ENCODE peak calls at places on chromosomes 13 and 19, in six cellular contexts. One of them, this sample, is unnamed.

GRCh38 chr19:33758541-33759013 is 38.1 kb upstream of the KCTD15 start:
- DNase-seq in keratinocyte: no peak
- DNase-seq in OCI-LY7: no peak
- DNase-seq in hepatocyte: no peak
- DNase-seq in PC-9: peak
- DNase-seq in mesendoderm: no peak
- DNase-seq in this sample: no peak

GRCh38 chr19:35211545-35212230 is 16.9 kb downstream of the FAM187B start:
- DNase-seq in keratinocyte: no peak
- DNase-seq in OCI-LY7: peak
- DNase-seq in hepatocyte: no peak
- DNase-seq in PC-9: no peak
- DNase-seq in mesendoderm: no peak
- DNase-seq in this sample: no peak

GRCh38 chr13:104740616-104741222 is 1674.5 kb upstream of the SLC10A2 start:
- DNase-seq in keratinocyte: no peak
- DNase-seq in OCI-LY7: no peak
- DNase-seq in hepatocyte: no peak
- DNase-seq in PC-9: no peak
- DNase-seq in mesendoderm: no peak
- DNase-seq in this sample: no peak

GRCh38 chr19:42246143-42246868 is 3.9 kb upstream of the GSK3A start:
- DNase-seq in keratinocyte: no peak
- DNase-seq in OCI-LY7: no peak
- DNase-seq in hepatocyte: peak
- DNase-seq in PC-9: no peak
- DNase-seq in mesendoderm: peak
- DNase-seq in this sample: peak

GRCh38 chr13:37531054-37531453 is 67.5 kb downstream of the POSTN start:
- DNase-seq in keratinocyte: no peak
- DNase-seq in OCI-LY7: no peak
- DNase-seq in hepatocyte: no peak
- DNase-seq in PC-9: peak
- DNase-seq in mesendoderm: no peak
- DNase-seq in this sample: no peak

GRCh38 chr19:43564800-43565199 is 10.5 kb downstream of the XRCC1 start:
- DNase-seq in keratinocyte: no peak
- DNase-seq in OCI-LY7: no peak
- DNase-seq in hepatocyte: no peak
- DNase-seq in PC-9: no peak
- DNase-seq in mesendoderm: no peak
- DNase-seq in this sample: no peak

GRCh38 chr13:80040977-80041310 is 300.0 kb downstream of the SPRY2 start:
- DNase-seq in keratinocyte: no peak
- DNase-seq in OCI-LY7: no peak
- DNase-seq in hepatocyte: no peak
- DNase-seq in PC-9: no peak
- DNase-seq in mesendoderm: no peak
- DNase-seq in this sample: no peak

GRCh38 chr19:4064073-4064550 is 2.6 kb downstream of the ZBTB7A start:
- DNase-seq in keratinocyte: no peak
- DNase-seq in OCI-LY7: no peak
- DNase-seq in hepatocyte: peak
- DNase-seq in PC-9: no peak
- DNase-seq in mesendoderm: no peak
- DNase-seq in this sample: no peak

GRCh38 chr19:41871573-41872383 is 5.3 kb upstream of the CD79A start:
- DNase-seq in keratinocyte: no peak
- DNase-seq in OCI-LY7: peak
- DNase-seq in hepatocyte: no peak
- DNase-seq in PC-9: peak
- DNase-seq in mesendoderm: peak
- DNase-seq in this sample: peak

GRCh38 chr19:51026554-51026831 is at the start of gene KLK11:
- DNase-seq in keratinocyte: no peak
- DNase-seq in OCI-LY7: no peak
- DNase-seq in hepatocyte: no peak
- DNase-seq in PC-9: peak
- DNase-seq in mesendoderm: no peak
- DNase-seq in this sample: no peak

GRCh38 chr13:29402168-29402621 is 193.3 kb downstream of the SLC7A1 start:
- DNase-seq in keratinocyte: no peak
- DNase-seq in OCI-LY7: no peak
- DNase-seq in hepatocyte: peak
- DNase-seq in PC-9: no peak
- DNase-seq in mesendoderm: no peak
- DNase-seq in this sample: no peak

GRCh38 chr13:27403252-27403678 is 21.2 kb upstream of the GTF3A start:
- DNase-seq in keratinocyte: no peak
- DNase-seq in OCI-LY7: no peak
- DNase-seq in hepatocyte: peak
- DNase-seq in PC-9: no peak
- DNase-seq in mesendoderm: peak
- DNase-seq in this sample: peak

GRCh38 chr19:48872884-48873475 is 759 bp downstream of the PPP1R15A start:
- DNase-seq in keratinocyte: peak
- DNase-seq in OCI-LY7: peak
- DNase-seq in hepatocyte: peak
- DNase-seq in PC-9: peak
- DNase-seq in mesendoderm: peak
- DNase-seq in this sample: peak

GRCh38 chr19:32421589-32422361 is 16.2 kb downstream of the DPY19L3 start:
- DNase-seq in keratinocyte: no peak
- DNase-seq in OCI-LY7: peak
- DNase-seq in hepatocyte: no peak
- DNase-seq in PC-9: no peak
- DNase-seq in mesendoderm: no peak
- DNase-seq in this sample: no peak

GRCh38 chr19:11323601-11324078 is 15.8 kb downstream of the RAB3D start:
- DNase-seq in keratinocyte: no peak
- DNase-seq in OCI-LY7: no peak
- DNase-seq in hepatocyte: no peak
- DNase-seq in PC-9: peak
- DNase-seq in mesendoderm: no peak
- DNase-seq in this sample: peak

GRCh38 chr13:48220592-48221300 is 12.3 kb upstream of the ITM2B start:
- DNase-seq in keratinocyte: no peak
- DNase-seq in OCI-LY7: no peak
- DNase-seq in hepatocyte: no peak
- DNase-seq in PC-9: no peak
- DNase-seq in mesendoderm: no peak
- DNase-seq in this sample: no peak

GRCh38 chr13:67353891-67354459 is 123.8 kb upstream of the PCDH9 start:
- DNase-seq in keratinocyte: no peak
- DNase-seq in OCI-LY7: no peak
- DNase-seq in hepatocyte: no peak
- DNase-seq in PC-9: no peak
- DNase-seq in mesendoderm: no peak
- DNase-seq in this sample: no peak

GRCh38 chr13:46124967-46125933 is 20.4 kb upstream of the CPB2 start:
- DNase-seq in keratinocyte: no peak
- DNase-seq in OCI-LY7: no peak
- DNase-seq in hepatocyte: no peak
- DNase-seq in PC-9: no peak
- DNase-seq in mesendoderm: no peak
- DNase-seq in this sample: no peak

GRCh38 chr13:35964764-35965163 is 166.4 kb downstream of the DCLK1 start:
- DNase-seq in keratinocyte: no peak
- DNase-seq in OCI-LY7: no peak
- DNase-seq in hepatocyte: peak
- DNase-seq in PC-9: no peak
- DNase-seq in mesendoderm: no peak
- DNase-seq in this sample: no peak

GRCh38 chr19:5345895-5346386 is 5.3 kb upstream of the PTPRS start:
- DNase-seq in keratinocyte: peak
- DNase-seq in OCI-LY7: no peak
- DNase-seq in hepatocyte: no peak
- DNase-seq in PC-9: peak
- DNase-seq in mesendoderm: peak
- DNase-seq in this sample: no peak

GRCh38 chr13:37695200-37695599 is 96.6 kb upstream of the POSTN start:
- DNase-seq in keratinocyte: no peak
- DNase-seq in OCI-LY7: no peak
- DNase-seq in hepatocyte: no peak
- DNase-seq in PC-9: no peak
- DNase-seq in mesendoderm: peak
- DNase-seq in this sample: no peak

GRCh38 chr19:38538386-38538785 is 79.4 kb downstream of the MAP4K1 start:
- DNase-seq in keratinocyte: no peak
- DNase-seq in OCI-LY7: no peak
- DNase-seq in hepatocyte: no peak
- DNase-seq in PC-9: no peak
- DNase-seq in mesendoderm: no peak
- DNase-seq in this sample: no peak

GRCh38 chr19:2551172-2551863 is 75.4 kb downstream of the GADD45B start:
- DNase-seq in keratinocyte: no peak
- DNase-seq in OCI-LY7: no peak
- DNase-seq in hepatocyte: no peak
- DNase-seq in PC-9: no peak
- DNase-seq in mesendoderm: no peak
- DNase-seq in this sample: no peak

GRCh38 chr19:2552859-2553258 is 76.9 kb downstream of the GADD45B start:
- DNase-seq in keratinocyte: no peak
- DNase-seq in OCI-LY7: peak
- DNase-seq in hepatocyte: no peak
- DNase-seq in PC-9: no peak
- DNase-seq in mesendoderm: peak
- DNase-seq in this sample: no peak

GRCh38 chr19:2553510-2553909 is 77.6 kb downstream of the GADD45B start:
- DNase-seq in keratinocyte: no peak
- DNase-seq in OCI-LY7: no peak
- DNase-seq in hepatocyte: no peak
- DNase-seq in PC-9: no peak
- DNase-seq in mesendoderm: no peak
- DNase-seq in this sample: no peak

GRCh38 chr19:2550431-2551171 is 74.7 kb downstream of the GADD45B start:
- DNase-seq in keratinocyte: no peak
- DNase-seq in OCI-LY7: no peak
- DNase-seq in hepatocyte: no peak
- DNase-seq in PC-9: no peak
- DNase-seq in mesendoderm: peak
- DNase-seq in this sample: peak

GRCh38 chr19:2551864-2552185 is 75.9 kb downstream of the GADD45B start:
- DNase-seq in keratinocyte: no peak
- DNase-seq in OCI-LY7: no peak
- DNase-seq in hepatocyte: no peak
- DNase-seq in PC-9: no peak
- DNase-seq in mesendoderm: no peak
- DNase-seq in this sample: no peak
- H3K4me2 ChIP-seq in keratinocyte: no peak
- H3K4me2 ChIP-seq in OCI-LY7: no peak
- H3K4me2 ChIP-seq in hepatocyte: no peak
- H3K4me2 ChIP-seq in PC-9: no peak
- H3K4me2 ChIP-seq in mesendoderm: no peak
- H3K4me2 ChIP-seq in this sample: no peak

GRCh38 chr19:1932395-1932794 is 8.6 kb upstream of the CSNK1G2 start:
- DNase-seq in keratinocyte: no peak
- DNase-seq in OCI-LY7: no peak
- DNase-seq in hepatocyte: no peak
- DNase-seq in PC-9: no peak
- DNase-seq in mesendoderm: no peak
- DNase-seq in this sample: no peak

GRCh38 chr19:1931445-1931844 is 9.5 kb upstream of the CSNK1G2 start:
- DNase-seq in keratinocyte: no peak
- DNase-seq in OCI-LY7: no peak
- DNase-seq in hepatocyte: no peak
- DNase-seq in PC-9: no peak
- DNase-seq in mesendoderm: no peak
- DNase-seq in this sample: no peak

GRCh38 chr19:1933942-1934341 is 7.0 kb upstream of the CSNK1G2 start:
- DNase-seq in keratinocyte: no peak
- DNase-seq in OCI-LY7: no peak
- DNase-seq in hepatocyte: no peak
- DNase-seq in PC-9: no peak
- DNase-seq in mesendoderm: no peak
- DNase-seq in this sample: no peak

GRCh38 chr19:1935484-1936208 is 5.3 kb upstream of the CSNK1G2 start:
- DNase-seq in keratinocyte: no peak
- DNase-seq in OCI-LY7: peak
- DNase-seq in hepatocyte: no peak
- DNase-seq in PC-9: peak
- DNase-seq in mesendoderm: peak
- DNase-seq in this sample: peak

GRCh38 chr19:1933245-1933644 is 7.7 kb upstream of the CSNK1G2 start:
- DNase-seq in keratinocyte: no peak
- DNase-seq in OCI-LY7: no peak
- DNase-seq in hepatocyte: no peak
- DNase-seq in PC-9: no peak
- DNase-seq in mesendoderm: no peak
- DNase-seq in this sample: no peak
- H3K4me2 ChIP-seq in keratinocyte: no peak
- H3K4me2 ChIP-seq in OCI-LY7: no peak
- H3K4me2 ChIP-seq in hepatocyte: no peak
- H3K4me2 ChIP-seq in PC-9: no peak
- H3K4me2 ChIP-seq in mesendoderm: no peak
- H3K4me2 ChIP-seq in this sample: no peak

DNA sequence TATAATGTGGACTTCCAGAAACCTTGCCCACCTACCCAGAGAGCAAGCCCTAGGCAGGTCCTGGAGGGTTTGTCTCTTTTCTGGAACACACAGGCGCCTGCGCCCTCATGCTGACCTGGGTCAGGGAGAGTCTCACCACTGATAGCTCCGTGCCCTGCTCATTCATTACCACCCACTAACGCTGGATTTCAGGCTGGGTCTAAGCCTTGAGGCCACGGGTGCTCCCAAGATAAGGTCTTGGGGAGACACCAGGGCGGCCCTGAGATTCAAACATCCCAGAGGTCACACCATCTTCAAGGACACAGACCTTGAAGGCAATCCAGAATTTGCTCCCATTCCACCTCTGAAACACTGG is 5.1 kb downstream of the S1PR2 start:
- DNase-seq in keratinocyte: no peak
- DNase-seq in OCI-LY7: no peak
- DNase-seq in hepatocyte: no peak
- DNase-seq in PC-9: peak
- DNase-seq in mesendoderm: no peak
- DNase-seq in this sample: no peak
- H3K4me2 ChIP-seq in keratinocyte: no peak
- H3K4me2 ChIP-seq in OCI-LY7: peak
- H3K4me2 ChIP-seq in hepatocyte: peak
- H3K4me2 ChIP-seq in PC-9: no peak
- H3K4me2 ChIP-seq in mesendoderm: no peak
- H3K4me2 ChIP-seq in this sample: no peak

GRCh38 chr19:852136-853013 is at the start of gene ELANE:
- DNase-seq in keratinocyte: no peak
- DNase-seq in OCI-LY7: no peak
- DNase-seq in hepatocyte: peak
- DNase-seq in PC-9: no peak
- DNase-seq in mesendoderm: no peak
- DNase-seq in this sample: no peak

GRCh38 chr19:853014-853553 is 981 bp downstream of the ELANE start:
- DNase-seq in keratinocyte: no peak
- DNase-seq in OCI-LY7: no peak
- DNase-seq in hepatocyte: no peak
- DNase-seq in PC-9: no peak
- DNase-seq in mesendoderm: no peak
- DNase-seq in this sample: no peak

GRCh38 chr19:848457-848921 is 3.6 kb upstream of the ELANE start:
- DNase-seq in keratinocyte: no peak
- DNase-seq in OCI-LY7: no peak
- DNase-seq in hepatocyte: no peak
- DNase-seq in PC-9: no peak
- DNase-seq in mesendoderm: no peak
- DNase-seq in this sample: no peak

GRCh38 chr19:850221-850978 is 1.7 kb upstream of the ELANE start:
- DNase-seq in keratinocyte: no peak
- DNase-seq in OCI-LY7: no peak
- DNase-seq in hepatocyte: peak
- DNase-seq in PC-9: peak
- DNase-seq in mesendoderm: peak
- DNase-seq in this sample: peak

GRCh38 chr19:850979-851335 is 1.1 kb upstream of the ELANE start:
- DNase-seq in keratinocyte: no peak
- DNase-seq in OCI-LY7: no peak
- DNase-seq in hepatocyte: no peak
- DNase-seq in PC-9: no peak
- DNase-seq in mesendoderm: no peak
- DNase-seq in this sample: no peak
- H3K4me2 ChIP-seq in keratinocyte: no peak
- H3K4me2 ChIP-seq in OCI-LY7: no peak
- H3K4me2 ChIP-seq in hepatocyte: no peak
- H3K4me2 ChIP-seq in PC-9: peak
- H3K4me2 ChIP-seq in mesendoderm: no peak
- H3K4me2 ChIP-seq in this sample: no peak

This sample was measured in GM23338.